ENCODE peak calls at places on chromosomes 13 and 19, in four cellular contexts. D, Z, X and N are unnamed samples.
A peak's percentile ranks its signal among the peaks of the same experiment; 100 is the strongest.

GRCh38 chr19:29662604-29663404 is 2.5 kb upstream of the PLEKHF1 start:
- DNase-seq in D (no peak), Z (no peak), X (no peak), N (peak; percentile 60)

GRCh38 chr13:99740261-99740979 is 231.1 kb downstream of the ZIC5 start:
- DNase-seq in D (no peak), Z (no peak), X (no peak), N (no peak)

GRCh38 chr19:45267296-45267695 is 16.2 kb downstream of the MARK4 start:
- DNase-seq in D (no peak), Z (no peak), X (no peak), N (no peak)

GRCh38 chr19:14363203-14364097 is 17.8 kb upstream of the ADGRE5 start:
- DNase-seq in D (no peak), Z (no peak), X (no peak), N (peak; percentile 88)

GRCh38 chr13:111491021-111491420 is 170.6 kb downstream of the TEX29 start:
- DNase-seq in D (no peak), Z (no peak), X (no peak), N (no peak)

GRCh38 chr13:36837354-36838092 is 18.5 kb downstream of the RFXAP start:
- DNase-seq in D (no peak), Z (no peak), X (no peak), N (no peak)

GRCh38 chr13:49645451-49645850 is 17.1 kb downstream of the ARL11 start:
- DNase-seq in D (no peak), Z (no peak), X (no peak), N (no peak)

GRCh38 chr13:46603165-46603603 is 50.2 kb downstream of the LRCH1 start:
- DNase-seq in D (no peak), Z (no peak), X (no peak), N (no peak)

GRCh38 chr19:38234615-38235014 is 10.6 kb upstream of the DPF1 start:
- DNase-seq in D (no peak), Z (no peak), X (no peak), N (no peak)

GRCh38 chr19:46350758-46351159 is 3.9 kb downstream of the PPP5C start:
- DNase-seq in D (no peak), Z (peak; percentile 13), X (no peak), N (no peak)

GRCh38 chr19:38062959-38063786 is 156.2 kb downstream of the SIPA1L3 start:
- DNase-seq in D (no peak), Z (no peak), X (no peak), N (no peak)

GRCh38 chr13:84651288-84651687 is 769.0 kb upstream of the SLITRK1 start:
- DNase-seq in D (no peak), Z (no peak), X (no peak), N (no peak)

GRCh38 chr13:99015606-99016520 is 38.0 kb upstream of the DOCK9 start:
- DNase-seq in D (no peak), Z (peak; percentile 31), X (no peak), N (no peak)